ENCODE peak calls at places on chromosomes 5 and 9, in four cellular contexts. G is mesendoderm, Y is H1, N is H9. T is an unnamed sample.

GRCh38 chr9:38263534-38263933 is 129.0 kb upstream of the ALDH1B1 start:
- DNase-seq in N (no peak), Y (no peak), G (peak), T (peak)

GRCh38 chr9:114348906-114349482 is 19.3 kb downstream of the ORM2 start:
- DNase-seq in N (peak), Y (peak), G (peak), T (peak)

GRCh38 chr5:131786036-131786435 is 10.8 kb downstream of the FNIP1 start:
- DNase-seq in Y (no peak), N (no peak), G (no peak), T (no peak)

GRCh38 chr9:108040783-108041182 is 551.2 kb upstream of the KLF4 start:
- DNase-seq in Y (no peak), G (no peak), N (no peak), T (peak)

GRCh38 chr5:105145152-105145551 is 1582.6 kb upstream of the NUDT12 start:
- DNase-seq in G (no peak), N (no peak), Y (no peak), T (no peak)

GRCh38 chr5:178202541-178202940 is 1.8 kb upstream of the HNRNPAB start:
- DNase-seq in N (peak), Y (no peak), G (no peak), T (no peak)

GRCh38 chr9:113343732-113344231 is 3.7 kb upstream of the WDR31 start:
- DNase-seq in N (no peak), Y (no peak), G (no peak), T (no peak)

GRCh38 chr5:141608557-141608956 is 10.2 kb downstream of the DIAPH1 start:
- DNase-seq in Y (no peak), N (no peak), G (no peak), T (no peak)

GRCh38 chr9:5721279-5722087 is 92.6 kb downstream of the RIC1 start:
- DNase-seq in G (no peak), Y (no peak), N (no peak), T (no peak)

GRCh38 chr9:91131433-91131839 is 230.3 kb downstream of the AUH start:
- DNase-seq in N (no peak), G (no peak), Y (no peak), T (peak)

GRCh38 chr9:107667700-107668099 is 178.1 kb upstream of the KLF4 start:
- DNase-seq in N (no peak), Y (no peak), G (no peak), T (no peak)

GRCh38 chr9:35685506-35685905 is 4.2 kb downstream of the TPM2 start:
- DNase-seq in N (no peak), Y (no peak), G (no peak), T (no peak)

GRCh38 chr9:2055203-2055658 is 40.1 kb downstream of the SMARCA2 start:
- DNase-seq in G (no peak), Y (no peak), N (no peak), T (peak)

GRCh38 chr5:14663734-14664269 is 716 bp upstream of the OTULIN start:
- DNase-seq in G (peak), Y (no peak), N (no peak), T (no peak)

GRCh38 chr9:83266618-83267543 is 203.9 kb upstream of the RASEF start:
- DNase-seq in N (no peak), G (peak), Y (no peak), T (no peak)
- H3K56ac ChIP-seq in N (no peak), G (no peak), Y (no peak), T (no peak)

DNA sequence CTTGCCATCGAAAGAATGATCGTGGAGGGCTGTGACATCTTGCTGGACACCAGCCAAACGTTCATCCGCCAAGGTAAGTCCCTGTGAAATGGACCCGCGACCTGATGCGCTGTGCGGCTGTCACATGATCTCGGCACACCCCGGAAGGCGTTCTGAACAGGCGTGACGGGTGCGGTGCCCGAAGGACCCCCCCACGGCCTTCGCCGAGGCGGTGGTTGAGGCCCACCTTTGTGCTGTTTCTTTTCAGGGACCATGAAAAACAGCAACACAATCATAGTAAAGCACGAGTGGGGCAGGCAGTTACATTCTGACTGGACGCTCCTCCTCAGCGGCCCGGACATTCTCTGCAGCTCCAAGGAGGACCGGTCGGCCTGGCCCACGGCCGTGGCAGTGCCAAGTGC is 126.7 kb downstream of the RASGRF2 start:
- DNase-seq in N (no peak), Y (no peak), G (no peak), T (no peak)
- H3K4ac ChIP-seq in N (no peak), Y (no peak), G (no peak), T (no peak)

GRCh38 chr5:97107266-97107665 is 35.1 kb downstream of the LIX1 start:
- DNase-seq in Y (no peak), G (no peak), N (no peak), T (no peak)
- H3K56ac ChIP-seq in Y (no peak), G (no peak), N (no peak), T (no peak)

GRCh38 chr9:137222190-137223077 is at the start of gene RNF208:
- DNase-seq in G (no peak), Y (no peak), N (peak), T (no peak)

GRCh38 chr9:137221095-137221374 is 1.0 kb downstream of the RNF208 start:
- DNase-seq in Y (no peak), N (no peak), G (no peak), T (no peak)

GRCh38 chr9:137221477-137222111 is 446 bp downstream of the RNF208 start:
- DNase-seq in Y (no peak), G (peak), N (peak), T (no peak)

GRCh38 chr9:137224850-137225694 is at the start of gene CYSRT1:
- DNase-seq in Y (no peak), G (no peak), N (no peak), T (no peak)

DNA sequence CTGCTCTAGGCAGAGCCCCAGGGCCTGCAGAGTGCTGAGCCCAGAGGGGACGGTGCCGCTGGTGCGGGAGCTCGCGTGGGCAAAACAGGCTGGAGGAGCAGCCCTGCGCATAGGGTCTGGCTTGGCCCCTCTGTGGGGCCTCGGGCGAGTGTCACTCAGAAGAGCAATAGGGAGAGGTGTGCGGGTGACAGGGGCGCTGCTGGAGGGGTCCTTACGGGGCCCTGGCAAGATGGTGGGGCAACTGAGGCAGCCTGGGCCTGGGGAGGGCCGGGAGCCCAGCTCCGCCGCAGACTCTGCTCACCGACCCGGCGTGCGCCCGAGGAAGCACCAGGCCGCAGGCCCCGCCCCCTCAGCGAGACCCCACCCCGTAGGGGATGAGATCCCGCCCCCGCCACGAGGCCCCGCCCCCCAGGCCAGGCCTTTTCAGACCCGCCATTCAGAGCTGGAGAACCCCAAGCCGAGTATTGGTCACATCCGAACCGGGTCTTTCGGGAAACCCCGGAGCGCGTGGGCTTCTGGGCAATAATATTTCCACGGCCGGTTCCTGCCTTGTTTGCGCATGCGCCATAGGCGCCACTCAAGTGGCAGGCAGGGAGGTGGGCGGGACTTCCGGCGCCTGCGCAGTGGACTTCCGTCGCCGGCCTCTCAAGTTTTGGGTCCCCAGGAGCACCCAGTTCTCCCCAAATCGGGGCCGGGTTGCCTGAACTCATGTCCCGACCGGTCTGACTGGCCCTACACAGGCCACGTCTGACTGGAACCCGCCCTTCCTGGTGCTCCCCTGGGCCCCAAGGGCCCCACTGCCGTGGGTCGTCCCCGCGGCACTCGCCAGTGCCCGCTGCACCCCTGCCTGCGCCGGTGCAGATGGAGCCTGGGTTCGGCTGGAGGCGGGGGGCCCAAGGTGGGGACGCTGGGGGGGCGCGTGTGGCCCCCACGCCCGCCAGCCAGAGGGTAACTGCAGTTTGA is 1.3 kb upstream of the RNF208 start:
- DNase-seq in Y (peak), N (peak), G (peak), T (peak)
- H3K4ac ChIP-seq in Y (no peak), N (no peak), G (peak), T (peak)

GRCh38 chr9:17064558-17064957 is 70.3 kb upstream of the CNTLN start:
- DNase-seq in Y (no peak), N (no peak), G (no peak), T (no peak)

GRCh38 chr9:17057729-17058128 is 77.1 kb upstream of the CNTLN start:
- DNase-seq in G (no peak), Y (no peak), N (no peak), T (no peak)

GRCh38 chr9:17059465-17059864 is 75.4 kb upstream of the CNTLN start:
- DNase-seq in G (no peak), N (no peak), Y (no peak), T (no peak)

GRCh38 chr9:17063535-17064135 is 71.2 kb upstream of the CNTLN start:
- DNase-seq in N (peak), Y (no peak), G (peak), T (peak)

GRCh38 chr9:17060450-17060849 is 74.4 kb upstream of the CNTLN start:
- DNase-seq in N (no peak), Y (no peak), G (peak), T (no peak)
- H3K56ac ChIP-seq in N (no peak), Y (no peak), G (no peak), T (no peak)

GRCh38 chr5:108748010-108748353 is 285 bp downstream of the FER start:
- DNase-seq in Y (no peak), G (no peak), N (no peak), T (no peak)

GRCh38 chr5:108748354-108749129 is 845 bp downstream of the FER start:
- DNase-seq in G (peak), Y (peak), N (peak), T (peak)

GRCh38 chr5:108753331-108753730 is 5.6 kb downstream of the FER start:
- DNase-seq in N (no peak), G (no peak), Y (no peak), T (no peak)

GRCh38 chr5:108747111-108748009 is at the start of gene FER:
- DNase-seq in Y (no peak), N (no peak), G (peak), T (peak)

DNA sequence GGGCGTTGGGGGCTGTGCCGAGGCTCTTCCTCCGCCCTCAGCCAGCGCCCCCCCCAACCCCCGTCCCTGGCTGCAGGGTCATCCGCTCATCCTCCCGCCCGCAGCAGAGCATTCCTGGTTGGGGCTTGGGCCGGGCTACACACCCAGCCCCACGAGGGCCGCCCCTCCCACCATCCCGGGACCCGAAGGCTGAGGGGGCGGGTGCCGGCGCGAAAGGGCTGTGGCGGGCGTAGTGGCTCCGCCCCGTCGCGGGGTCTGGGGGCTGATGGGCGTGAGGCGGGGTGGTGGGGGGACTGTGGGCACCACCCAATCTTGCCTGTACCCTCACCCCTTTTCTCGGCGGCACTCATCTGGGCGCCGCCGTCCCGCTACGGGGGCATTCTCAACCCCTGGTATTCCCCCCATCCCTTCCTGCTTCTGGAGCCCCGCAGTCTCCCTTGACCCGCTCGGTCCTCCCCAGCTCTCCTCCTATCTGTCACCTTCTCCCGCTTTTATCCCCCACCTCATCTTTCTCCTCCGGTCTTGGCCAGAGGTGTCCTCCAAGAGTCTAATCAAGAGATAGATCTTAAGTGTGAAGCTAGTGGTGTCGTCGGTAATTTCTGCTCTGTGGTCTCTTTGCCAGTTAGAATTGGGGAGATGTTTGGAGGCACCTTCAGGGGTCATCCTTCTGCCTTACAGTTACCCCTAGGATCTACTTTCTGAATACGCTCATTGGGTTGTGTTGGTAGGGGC is 1.6 kb downstream of the FER start:
- DNase-seq in Y (no peak), N (no peak), G (peak), T (no peak)
- H3K4ac ChIP-seq in Y (no peak), N (no peak), G (no peak), T (peak)

GRCh38 chr5:147040856-147041255 is 162.3 kb upstream of the PPP2R2B start:
- DNase-seq in G (peak), N (no peak), Y (no peak), T (no peak)
- H3K56ac ChIP-seq in G (peak), N (no peak), Y (no peak), T (no peak)